ENCODE peak calls at places on chromosomes 1 and 21, in eight cellular contexts. S, H, Z, Q, T, U, I and L are unnamed samples.

GRCh38 chr1:26584022-26584485 is 54.5 kb downstream of the RPS6KA1 start:
- DNase-seq in S (peak), H (no peak), Z (peak), Q (no peak), T (no peak), U (no peak), I (no peak), L (no peak)

GRCh38 chr1:193326296-193326695 is 139.9 kb upstream of the B3GALT2 start:
- DNase-seq in S (no peak), H (no peak), Z (no peak), Q (no peak), T (no peak), U (no peak), I (no peak), L (no peak)

GRCh38 chr1:101797722-101798121 is 199.0 kb downstream of the OLFM3 start:
- DNase-seq in S (no peak), H (no peak), Z (no peak), Q (no peak), T (no peak), U (no peak), I (no peak), L (no peak)

GRCh38 chr1:225838793-225839192 is 28.9 kb downstream of the EPHX1 start:
- DNase-seq in S (no peak), H (no peak), Z (no peak), Q (no peak), T (no peak), U (no peak), I (no peak), L (no peak)

GRCh38 chr21:29238967-29239289 is 59.8 kb upstream of the BACH1 start:
- DNase-seq in S (no peak), H (no peak), Z (no peak), Q (no peak), T (no peak), U (no peak), I (no peak), L (no peak)

GRCh38 chr1:26526287-26526686 is 3.3 kb upstream of the RPS6KA1 start:
- DNase-seq in S (no peak), H (no peak), Z (no peak), Q (no peak), T (no peak), U (no peak), I (no peak), L (no peak)

GRCh38 chr1:203306089-203306969 is 1.0 kb downstream of the BTG2 start:
- DNase-seq in S (peak), H (peak), Z (peak), Q (peak), T (peak), U (peak), I (no peak), L (peak)

GRCh38 chr1:11692899-11693590 is 1.5 kb downstream of the DRAXIN start:
- DNase-seq in S (peak), H (peak), Z (peak), Q (no peak), T (peak), U (no peak), I (no peak), L (no peak)

GRCh38 chr1:245500546-245500945 is 345.8 kb downstream of the KIF26B start:
- DNase-seq in S (no peak), H (no peak), Z (no peak), Q (no peak), T (no peak), U (no peak), I (peak), L (no peak)

GRCh38 chr1:207831517-207832327 is 79.2 kb downstream of the CD34 start:
- DNase-seq in S (no peak), H (no peak), Z (no peak), Q (no peak), T (no peak), U (no peak), I (no peak), L (no peak)

DNA sequence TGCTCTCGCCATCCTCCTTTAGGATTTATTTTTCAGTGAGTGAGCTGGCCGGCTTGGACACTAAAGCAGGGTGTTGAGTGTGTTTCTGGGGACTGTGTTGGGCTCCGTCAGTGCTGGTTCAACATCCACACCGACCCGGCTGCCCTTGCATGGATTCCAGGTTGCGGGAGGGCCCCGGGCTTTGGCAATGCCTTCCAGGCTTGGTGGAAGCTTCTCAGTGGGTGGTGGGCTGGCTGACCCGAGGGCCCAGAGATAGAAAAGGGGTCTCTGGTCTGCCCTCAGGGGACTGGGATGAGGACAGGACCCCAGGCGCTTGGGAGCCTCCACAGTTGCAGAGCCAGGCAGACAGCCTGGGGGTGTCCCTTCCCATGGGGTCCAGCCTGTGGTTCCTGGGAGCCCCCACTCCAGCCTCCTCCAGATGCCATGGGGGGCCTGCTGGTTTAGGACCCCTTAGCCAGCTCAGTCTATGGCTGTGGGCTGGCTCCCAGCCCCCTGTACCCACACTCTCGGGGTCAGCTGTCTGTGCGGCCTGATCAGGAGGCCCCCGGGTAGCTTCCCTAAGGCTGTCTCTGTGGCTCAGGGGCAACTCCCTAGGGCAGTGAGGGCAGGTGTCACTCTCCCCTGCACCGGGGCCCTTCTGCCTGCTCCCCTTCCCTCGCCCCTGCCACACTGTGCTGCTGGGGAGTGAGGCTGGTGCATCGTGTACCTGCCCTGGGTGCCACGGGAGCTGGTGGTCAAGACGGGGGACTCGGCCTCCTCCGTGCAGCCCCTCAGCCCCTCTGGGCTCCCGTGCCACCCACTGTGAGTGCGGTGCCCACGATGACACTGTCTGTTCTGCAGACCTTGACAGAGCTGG is 16.5 kb downstream of the PDXK start:
- DNase-seq in S (peak), H (no peak), Z (no peak), Q (no peak), T (no peak), U (no peak), I (no peak), L (no peak)
- H3K27ac ChIP-seq in S (peak), H (no peak), Z (no peak), Q (no peak), T (peak), U (peak), I (peak), L (peak)

GRCh38 chr1:44719318-44719717 is 11.7 kb downstream of the RNU5D-1 start:
- DNase-seq in S (no peak), H (no peak), Z (no peak), Q (no peak), T (no peak), U (no peak), I (no peak), L (no peak)

GRCh38 chr1:44714944-44715571 is 15.9 kb downstream of the RNU5D-1 start:
- DNase-seq in S (peak), H (peak), Z (peak), Q (peak), T (no peak), U (peak), I (no peak), L (peak)

GRCh38 chr1:44717653-44718052 is 13.3 kb downstream of the RNU5D-1 start:
- DNase-seq in S (no peak), H (no peak), Z (no peak), Q (no peak), T (no peak), U (no peak), I (no peak), L (no peak)

GRCh38 chr1:44714532-44714931 is 16.4 kb downstream of the RNU5D-1 start:
- DNase-seq in S (no peak), H (no peak), Z (no peak), Q (no peak), T (no peak), U (no peak), I (no peak), L (no peak)

DNA sequence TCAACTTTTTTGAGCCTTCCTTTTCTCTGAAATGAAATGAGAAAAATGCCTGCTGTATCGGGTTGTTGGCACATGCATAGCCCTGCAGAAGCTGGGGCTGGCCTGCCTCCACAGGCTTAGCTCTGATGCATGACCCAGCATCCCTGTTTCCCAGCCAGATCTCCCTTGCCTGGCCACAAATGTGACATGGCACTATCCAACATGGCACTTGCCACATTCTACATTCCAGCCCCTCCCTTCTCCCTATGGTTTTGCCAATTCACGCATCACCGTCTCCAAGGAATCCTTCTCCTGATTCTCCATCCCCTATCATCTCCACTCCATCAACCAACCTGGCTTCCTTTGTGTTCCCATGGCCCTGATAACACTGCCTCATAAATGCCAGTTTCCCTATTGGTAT is 13.8 kb downstream of the RNU5D-1 start:
- DNase-seq in S (no peak), H (no peak), Z (no peak), Q (no peak), T (no peak), U (no peak), I (no peak), L (no peak)
- H3K27ac ChIP-seq in S (no peak), H (no peak), Z (no peak), Q (no peak), T (no peak), U (no peak), I (no peak), L (no peak)

GRCh38 chr1:32352831-32353383 is 9.4 kb downstream of the FAM229A start:
- DNase-seq in S (no peak), H (no peak), Z (no peak), Q (no peak), T (no peak), U (no peak), I (no peak), L (no peak)
- H3K27ac ChIP-seq in S (peak), H (no peak), Z (no peak), Q (no peak), T (peak), U (peak), I (peak), L (peak)

DNA sequence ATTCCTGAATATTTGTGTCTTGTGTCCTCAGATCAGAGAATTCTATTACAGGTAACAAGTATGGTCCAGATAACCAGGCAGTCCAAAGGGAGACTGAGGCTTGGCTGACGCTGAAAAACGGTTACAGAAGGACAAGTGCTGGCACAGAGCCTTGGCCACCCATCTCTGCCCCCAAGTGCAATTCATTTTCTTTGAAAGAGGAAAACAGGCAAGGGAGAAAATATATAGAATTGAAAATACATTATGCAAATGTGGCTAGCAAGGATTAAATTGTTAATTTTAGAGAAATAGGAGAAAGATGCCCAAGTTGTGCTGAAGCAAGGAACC is 1.2 kb downstream of the SORT1 start:
- DNase-seq in S (no peak), H (no peak), Z (no peak), Q (no peak), T (no peak), U (no peak), I (no peak), L (no peak)
- H3K27ac ChIP-seq in S (peak), H (peak), Z (no peak), Q (no peak), T (peak), U (peak), I (peak), L (peak)